ENCODE peak calls at places on chromosomes 6 and 20, in six cellular contexts. K is breast epithelium, G is astrocyte of the cerebellum, R is Peyer's patch, S is nephron progenitor cell, I is heart right ventricle. Y is an unnamed sample.

GRCh38 chr6:109053285-109053684 is 41.4 kb downstream of the SESN1 start:
- DNase-seq in G (no peak), S (peak), K (no peak), R (no peak), I (no peak), Y (no peak)

GRCh38 chr20:58538752-58539151 is 23.6 kb upstream of the APCDD1L start:
- DNase-seq in I (no peak), R (no peak), G (no peak), K (no peak), S (no peak), Y (no peak)

GRCh38 chr6:17865798-17866725 is 121.4 kb downstream of the KIF13A start:
- DNase-seq in G (peak), K (peak), S (peak), I (peak), R (peak), Y (peak)

GRCh38 chr20:658202-658601 is 5.2 kb upstream of the SRXN1 start:
- DNase-seq in S (no peak), R (no peak), I (no peak), G (no peak), K (no peak), Y (no peak)

GRCh38 chr20:14633507-14633906 is 296.1 kb upstream of the FLRT3 start:
- DNase-seq in S (no peak), I (no peak), K (no peak), G (no peak), R (no peak), Y (no peak)

GRCh38 chr20:63073738-63074065 is 66.9 kb upstream of the BHLHE23 start:
- DNase-seq in S (no peak), R (no peak), I (peak), K (no peak), G (no peak), Y (no peak)

GRCh38 chr20:45405566-45406259 is 2.4 kb upstream of the DBNDD2 start:
- DNase-seq in I (peak), K (no peak), R (peak), G (no peak), S (peak), Y (no peak)

GRCh38 chr6:157999100-158000051 is 17.7 kb downstream of the SYNJ2 start:
- DNase-seq in R (no peak), S (no peak), I (no peak), K (no peak), G (no peak), Y (no peak)

GRCh38 chr6:2353412-2354137 is 108.2 kb upstream of the GMDS start:
- DNase-seq in I (peak), S (peak), R (peak), K (peak), G (peak), Y (peak)

GRCh38 chr6:29146154-29146553 is 24.6 kb upstream of the OR2J2 start:
- DNase-seq in K (no peak), R (no peak), S (no peak), G (no peak), I (no peak), Y (no peak)

GRCh38 chr20:62952373-62953166 is at the start of gene SLC17A9:
- DNase-seq in G (no peak), K (no peak), R (peak), I (peak), S (peak), Y (peak)

GRCh38 chr20:18831830-18832229 is 18.2 kb downstream of the SCP2D1 start:
- DNase-seq in G (no peak), K (no peak), I (no peak), S (no peak), R (no peak), Y (peak)

GRCh38 chr20:8305449-8305978 is 173.4 kb downstream of the PLCB1 start:
- DNase-seq in G (no peak), R (peak), I (peak), S (peak), K (no peak), Y (peak)

GRCh38 chr6:79034865-79035264 is 43.2 kb downstream of the PHIP start:
- DNase-seq in G (no peak), S (no peak), I (no peak), K (no peak), R (no peak), Y (no peak)

GRCh38 chr6:114735118-114735730 is 392.4 kb upstream of the HS3ST5 start:
- DNase-seq in R (no peak), G (no peak), S (no peak), K (no peak), I (no peak), Y (no peak)

GRCh38 chr20:47799116-47799715 is 13.9 kb upstream of the SULF2 start:
- DNase-seq in S (no peak), R (no peak), K (no peak), I (no peak), G (no peak), Y (no peak)

GRCh38 chr6:52116605-52116948 is 29.2 kb upstream of the PKHD1 start:
- DNase-seq in G (no peak), S (no peak), K (no peak), R (no peak), I (no peak), Y (no peak)

GRCh38 chr20:4187147-4187546 is 171.8 kb upstream of the RNF24 start:
- DNase-seq in S (no peak), I (no peak), G (no peak), R (no peak), K (no peak), Y (no peak)

GRCh38 chr6:170480045-170480714 is 72.9 kb downstream of the PSMB1 start:
- DNase-seq in S (no peak), R (no peak), K (no peak), G (no peak), I (no peak), Y (peak)

GRCh38 chr20:59207742-59208357 is 44.2 kb downstream of the ZNF831 start:
- DNase-seq in R (peak), K (no peak), S (peak), G (no peak), I (peak), Y (peak)

GRCh38 chr20:54067606-54068174 is 2.7 kb downstream of the BCAS1 start:
- DNase-seq in R (peak), K (peak), G (no peak), I (no peak), S (no peak), Y (no peak)

GRCh38 chr6:154370545-154370944 is 13.9 kb upstream of the IPCEF1 start:
- DNase-seq in K (no peak), I (no peak), S (no peak), R (no peak), G (peak), Y (peak)

GRCh38 chr6:49668083-49668511 is 31.5 kb upstream of the RHAG start:
- DNase-seq in I (no peak), G (no peak), R (no peak), K (no peak), S (no peak), Y (no peak)

GRCh38 chr20:35144694-35145093 is 2.4 kb downstream of the EDEM2 start:
- DNase-seq in K (no peak), I (no peak), S (no peak), R (peak), G (no peak), Y (no peak)

GRCh38 chr6:56073315-56073714 is 174.1 kb downstream of the COL21A1 start:
- DNase-seq in G (no peak), I (no peak), R (no peak), S (no peak), K (no peak), Y (no peak)

GRCh38 chr6:170069611-170070010 is 221.3 kb downstream of the DLL1 start:
- DNase-seq in G (no peak), S (no peak), K (no peak), I (no peak), R (no peak), Y (no peak)

GRCh38 chr6:142696689-142697088 is 248.3 kb downstream of the HIVEP2 start:
- DNase-seq in S (no peak), I (peak), R (no peak), G (no peak), K (peak), Y (no peak)

GRCh38 chr6:20875369-20875963 is 341.2 kb downstream of the CDKAL1 start:
- DNase-seq in S (no peak), G (peak), R (no peak), K (no peak), I (no peak), Y (no peak)

GRCh38 chr20:25020901-25021301 is 28.4 kb upstream of the APMAP start:
- DNase-seq in S (no peak), K (no peak), G (no peak), R (peak), I (peak), Y (no peak)

GRCh38 chr6:126764104-126764503 is 354.4 kb upstream of the RSPO3 start:
- DNase-seq in R (no peak), K (no peak), G (no peak), I (no peak), S (no peak), Y (peak)

GRCh38 chr6:72182337-72183246 is 296.2 kb downstream of the RIMS1 start:
- DNase-seq in S (peak), G (no peak), R (peak), I (peak), K (peak), Y (peak)

GRCh38 chr6:129098061-129098553 is 215.2 kb downstream of the LAMA2 start:
- DNase-seq in I (no peak), K (no peak), R (no peak), S (no peak), G (no peak), Y (no peak)

GRCh38 chr20:48604426-48604825 is 223.4 kb downstream of the PREX1 start:
- DNase-seq in I (no peak), R (peak), S (no peak), G (no peak), K (no peak), Y (no peak)

GRCh38 chr6:35468980-35469710 is 944 bp downstream of the RPL10A start:
- DNase-seq in I (no peak), S (no peak), G (no peak), R (no peak), K (peak), Y (no peak)

Y was measured in adrenal gland.